ENCODE peak calls at places on chromosomes 6 and 20, in eight cellular contexts. One of them, this sample, is unnamed.
A peak's percentile ranks its signal among the peaks of the same experiment; 100 is the strongest.

GRCh38 chr20:62551408-62552323 is 75.9 kb upstream of the GATA5 start:
- DNase-seq in spleen: no peak
- DNase-seq in fibroblast of the aortic adventitia: no peak
- DNase-seq in stimulated activated CD4-positive, alpha-beta T cell treated with anti-CD3 and anti-CD28 coated beads, Interleukin-4, amount 100 ng/mL, for 24 hours: no peak
- DNase-seq in NCI-H774: no peak
- DNase-seq in AG04450: no peak
- DNase-seq in SJSA1: no peak
- DNase-seq in non-pigmented ciliary epithelial cell: no peak
- DNase-seq in this sample: no peak

GRCh38 chr20:34058831-34059230 is 53.2 kb downstream of the EIF2S2 start:
- DNase-seq in non-pigmented ciliary epithelial cell: no peak
- DNase-seq in fibroblast of the aortic adventitia: no peak
- DNase-seq in spleen: no peak
- DNase-seq in NCI-H774: no peak
- DNase-seq in SJSA1: no peak
- DNase-seq in AG04450: no peak
- DNase-seq in stimulated activated CD4-positive, alpha-beta T cell treated with anti-CD3 and anti-CD28 coated beads, Interleukin-4, amount 100 ng/mL, for 24 hours: no peak
- DNase-seq in this sample: peak; percentile 19

GRCh38 chr6:19552588-19552987 is 284.6 kb upstream of the ID4 start:
- DNase-seq in NCI-H774: no peak
- DNase-seq in AG04450: no peak
- DNase-seq in SJSA1: no peak
- DNase-seq in fibroblast of the aortic adventitia: no peak
- DNase-seq in non-pigmented ciliary epithelial cell: no peak
- DNase-seq in spleen: no peak
- DNase-seq in stimulated activated CD4-positive, alpha-beta T cell treated with anti-CD3 and anti-CD28 coated beads, Interleukin-4, amount 100 ng/mL, for 24 hours: no peak
- DNase-seq in this sample: no peak

GRCh38 chr6:44473870-44474631 is 86.5 kb downstream of the CDC5L start:
- DNase-seq in non-pigmented ciliary epithelial cell: no peak
- DNase-seq in stimulated activated CD4-positive, alpha-beta T cell treated with anti-CD3 and anti-CD28 coated beads, Interleukin-4, amount 100 ng/mL, for 24 hours: no peak
- DNase-seq in AG04450: no peak
- DNase-seq in spleen: no peak
- DNase-seq in SJSA1: no peak
- DNase-seq in fibroblast of the aortic adventitia: no peak
- DNase-seq in NCI-H774: no peak
- DNase-seq in this sample: no peak

GRCh38 chr6:30570760-30571084 is 520 bp upstream of the ABCF1 start:
- DNase-seq in fibroblast of the aortic adventitia: no peak
- DNase-seq in non-pigmented ciliary epithelial cell: no peak
- DNase-seq in NCI-H774: no peak
- DNase-seq in AG04450: no peak
- DNase-seq in spleen: no peak
- DNase-seq in stimulated activated CD4-positive, alpha-beta T cell treated with anti-CD3 and anti-CD28 coated beads, Interleukin-4, amount 100 ng/mL, for 24 hours: no peak
- DNase-seq in SJSA1: no peak
- DNase-seq in this sample: no peak

GRCh38 chr20:43409041-43409913 is 48.4 kb upstream of the SRSF6 start:
- DNase-seq in stimulated activated CD4-positive, alpha-beta T cell treated with anti-CD3 and anti-CD28 coated beads, Interleukin-4, amount 100 ng/mL, for 24 hours: no peak
- DNase-seq in NCI-H774: peak; percentile 19
- DNase-seq in non-pigmented ciliary epithelial cell: no peak
- DNase-seq in spleen: no peak
- DNase-seq in SJSA1: peak; percentile 17
- DNase-seq in AG04450: peak; percentile 8
- DNase-seq in fibroblast of the aortic adventitia: peak; percentile 75
- DNase-seq in this sample: no peak

GRCh38 chr6:35142578-35142977 is 1.4 kb upstream of the TCP11 start:
- DNase-seq in NCI-H774: no peak
- DNase-seq in non-pigmented ciliary epithelial cell: no peak
- DNase-seq in AG04450: no peak
- DNase-seq in SJSA1: no peak
- DNase-seq in spleen: no peak
- DNase-seq in stimulated activated CD4-positive, alpha-beta T cell treated with anti-CD3 and anti-CD28 coated beads, Interleukin-4, amount 100 ng/mL, for 24 hours: no peak
- DNase-seq in fibroblast of the aortic adventitia: peak; percentile 19
- DNase-seq in this sample: no peak

GRCh38 chr6:169843110-169843509 is 91.7 kb downstream of the ERMARD start:
- DNase-seq in NCI-H774: no peak
- DNase-seq in non-pigmented ciliary epithelial cell: no peak
- DNase-seq in SJSA1: no peak
- DNase-seq in AG04450: no peak
- DNase-seq in fibroblast of the aortic adventitia: no peak
- DNase-seq in stimulated activated CD4-positive, alpha-beta T cell treated with anti-CD3 and anti-CD28 coated beads, Interleukin-4, amount 100 ng/mL, for 24 hours: no peak
- DNase-seq in spleen: peak; percentile 48
- DNase-seq in this sample: no peak

GRCh38 chr6:106446287-106446885 is 85.9 kb downstream of the CRYBG1 start:
- DNase-seq in NCI-H774: peak; percentile 77
- DNase-seq in fibroblast of the aortic adventitia: peak; percentile 51
- DNase-seq in stimulated activated CD4-positive, alpha-beta T cell treated with anti-CD3 and anti-CD28 coated beads, Interleukin-4, amount 100 ng/mL, for 24 hours: no peak
- DNase-seq in SJSA1: no peak
- DNase-seq in non-pigmented ciliary epithelial cell: no peak
- DNase-seq in spleen: no peak
- DNase-seq in AG04450: no peak
- DNase-seq in this sample: no peak

GRCh38 chr6:116365743-116366142 is 5.0 kb upstream of the DSE start:
- DNase-seq in SJSA1: no peak
- DNase-seq in NCI-H774: no peak
- DNase-seq in fibroblast of the aortic adventitia: no peak
- DNase-seq in stimulated activated CD4-positive, alpha-beta T cell treated with anti-CD3 and anti-CD28 coated beads, Interleukin-4, amount 100 ng/mL, for 24 hours: no peak
- DNase-seq in AG04450: no peak
- DNase-seq in non-pigmented ciliary epithelial cell: no peak
- DNase-seq in spleen: no peak
- DNase-seq in this sample: no peak

GRCh38 chr6:35497571-35498406 is 910 bp upstream of the TEAD3 start:
- DNase-seq in NCI-H774: no peak
- DNase-seq in AG04450: peak; percentile 68
- DNase-seq in spleen: peak; percentile 86
- DNase-seq in stimulated activated CD4-positive, alpha-beta T cell treated with anti-CD3 and anti-CD28 coated beads, Interleukin-4, amount 100 ng/mL, for 24 hours: peak; percentile 56
- DNase-seq in SJSA1: peak; percentile 67
- DNase-seq in non-pigmented ciliary epithelial cell: no peak
- DNase-seq in fibroblast of the aortic adventitia: peak; percentile 68
- DNase-seq in this sample: no peak

GRCh38 chr20:61567204-61567603 is 315.1 kb downstream of the CDH4 start:
- DNase-seq in fibroblast of the aortic adventitia: no peak
- DNase-seq in NCI-H774: no peak
- DNase-seq in non-pigmented ciliary epithelial cell: no peak
- DNase-seq in spleen: peak; percentile 7
- DNase-seq in AG04450: no peak
- DNase-seq in SJSA1: no peak
- DNase-seq in stimulated activated CD4-positive, alpha-beta T cell treated with anti-CD3 and anti-CD28 coated beads, Interleukin-4, amount 100 ng/mL, for 24 hours: no peak
- DNase-seq in this sample: no peak

GRCh38 chr6:131281471-131282270 is 146.4 kb downstream of the AKAP7 start:
- DNase-seq in fibroblast of the aortic adventitia: no peak
- DNase-seq in AG04450: no peak
- DNase-seq in NCI-H774: no peak
- DNase-seq in SJSA1: no peak
- DNase-seq in non-pigmented ciliary epithelial cell: no peak
- DNase-seq in stimulated activated CD4-positive, alpha-beta T cell treated with anti-CD3 and anti-CD28 coated beads, Interleukin-4, amount 100 ng/mL, for 24 hours: peak; percentile 55
- DNase-seq in spleen: peak; percentile 92
- DNase-seq in this sample: no peak

GRCh38 chr6:8130399-8130798 is 28.1 kb upstream of the EEF1E1 start:
- DNase-seq in SJSA1: no peak
- DNase-seq in spleen: no peak
- DNase-seq in AG04450: no peak
- DNase-seq in non-pigmented ciliary epithelial cell: no peak
- DNase-seq in stimulated activated CD4-positive, alpha-beta T cell treated with anti-CD3 and anti-CD28 coated beads, Interleukin-4, amount 100 ng/mL, for 24 hours: no peak
- DNase-seq in fibroblast of the aortic adventitia: peak; percentile 21
- DNase-seq in NCI-H774: no peak
- DNase-seq in this sample: no peak

GRCh38 chr6:143205170-143205879 is 144.6 kb downstream of the AIG1 start:
- DNase-seq in spleen: no peak
- DNase-seq in non-pigmented ciliary epithelial cell: no peak
- DNase-seq in fibroblast of the aortic adventitia: peak; percentile 27
- DNase-seq in SJSA1: no peak
- DNase-seq in stimulated activated CD4-positive, alpha-beta T cell treated with anti-CD3 and anti-CD28 coated beads, Interleukin-4, amount 100 ng/mL, for 24 hours: no peak
- DNase-seq in NCI-H774: no peak
- DNase-seq in AG04450: no peak
- DNase-seq in this sample: no peak

GRCh38 chr20:7853493-7853892 is 86.8 kb downstream of the HAO1 start:
- DNase-seq in NCI-H774: no peak
- DNase-seq in spleen: no peak
- DNase-seq in fibroblast of the aortic adventitia: no peak
- DNase-seq in SJSA1: no peak
- DNase-seq in non-pigmented ciliary epithelial cell: no peak
- DNase-seq in stimulated activated CD4-positive, alpha-beta T cell treated with anti-CD3 and anti-CD28 coated beads, Interleukin-4, amount 100 ng/mL, for 24 hours: no peak
- DNase-seq in AG04450: no peak
- DNase-seq in this sample: no peak

GRCh38 chr6:61586934-61587537 is 699.0 kb downstream of the KHDRBS2 start:
- DNase-seq in fibroblast of the aortic adventitia: no peak
- DNase-seq in non-pigmented ciliary epithelial cell: no peak
- DNase-seq in spleen: no peak
- DNase-seq in stimulated activated CD4-positive, alpha-beta T cell treated with anti-CD3 and anti-CD28 coated beads, Interleukin-4, amount 100 ng/mL, for 24 hours: no peak
- DNase-seq in SJSA1: no peak
- DNase-seq in AG04450: no peak
- DNase-seq in NCI-H774: no peak
- DNase-seq in this sample: no peak

GRCh38 chr20:6492396-6493055 is 275.0 kb upstream of the BMP2 start:
- DNase-seq in fibroblast of the aortic adventitia: no peak
- DNase-seq in SJSA1: peak; percentile 10
- DNase-seq in spleen: no peak
- DNase-seq in non-pigmented ciliary epithelial cell: peak; percentile 14
- DNase-seq in stimulated activated CD4-positive, alpha-beta T cell treated with anti-CD3 and anti-CD28 coated beads, Interleukin-4, amount 100 ng/mL, for 24 hours: no peak
- DNase-seq in NCI-H774: no peak
- DNase-seq in AG04450: no peak
- DNase-seq in this sample: peak; percentile 41

GRCh38 chr6:162343902-162344226 is 383.7 kb downstream of the PRKN start:
- DNase-seq in SJSA1: no peak
- DNase-seq in AG04450: no peak
- DNase-seq in fibroblast of the aortic adventitia: no peak
- DNase-seq in spleen: no peak
- DNase-seq in non-pigmented ciliary epithelial cell: no peak
- DNase-seq in stimulated activated CD4-positive, alpha-beta T cell treated with anti-CD3 and anti-CD28 coated beads, Interleukin-4, amount 100 ng/mL, for 24 hours: no peak
- DNase-seq in NCI-H774: no peak
- DNase-seq in this sample: no peak

GRCh38 chr20:54083459-54083858 is 13.1 kb upstream of the BCAS1 start:
- DNase-seq in fibroblast of the aortic adventitia: no peak
- DNase-seq in SJSA1: no peak
- DNase-seq in stimulated activated CD4-positive, alpha-beta T cell treated with anti-CD3 and anti-CD28 coated beads, Interleukin-4, amount 100 ng/mL, for 24 hours: no peak
- DNase-seq in NCI-H774: no peak
- DNase-seq in spleen: no peak
- DNase-seq in AG04450: no peak
- DNase-seq in non-pigmented ciliary epithelial cell: no peak
- DNase-seq in this sample: no peak

GRCh38 chr6:16179970-16180431 is 51.1 kb downstream of the MYLIP start:
- DNase-seq in non-pigmented ciliary epithelial cell: no peak
- DNase-seq in SJSA1: no peak
- DNase-seq in spleen: no peak
- DNase-seq in AG04450: no peak
- DNase-seq in NCI-H774: no peak
- DNase-seq in stimulated activated CD4-positive, alpha-beta T cell treated with anti-CD3 and anti-CD28 coated beads, Interleukin-4, amount 100 ng/mL, for 24 hours: peak; percentile 24
- DNase-seq in fibroblast of the aortic adventitia: no peak
- DNase-seq in this sample: no peak

GRCh38 chr20:17108896-17109295 is 117.9 kb upstream of the PCSK2 start:
- DNase-seq in non-pigmented ciliary epithelial cell: no peak
- DNase-seq in stimulated activated CD4-positive, alpha-beta T cell treated with anti-CD3 and anti-CD28 coated beads, Interleukin-4, amount 100 ng/mL, for 24 hours: no peak
- DNase-seq in AG04450: no peak
- DNase-seq in spleen: no peak
- DNase-seq in fibroblast of the aortic adventitia: no peak
- DNase-seq in SJSA1: no peak
- DNase-seq in NCI-H774: no peak
- DNase-seq in this sample: no peak

GRCh38 chr6:169868458-169868857 is 117.0 kb downstream of the ERMARD start:
- DNase-seq in stimulated activated CD4-positive, alpha-beta T cell treated with anti-CD3 and anti-CD28 coated beads, Interleukin-4, amount 100 ng/mL, for 24 hours: peak; percentile 41
- DNase-seq in NCI-H774: no peak
- DNase-seq in AG04450: no peak
- DNase-seq in fibroblast of the aortic adventitia: no peak
- DNase-seq in spleen: peak; percentile 87
- DNase-seq in SJSA1: no peak
- DNase-seq in non-pigmented ciliary epithelial cell: no peak
- DNase-seq in this sample: no peak

GRCh38 chr6:149480502-149481280 is 4.1 kb downstream of the ZC3H12D start:
- DNase-seq in AG04450: no peak
- DNase-seq in stimulated activated CD4-positive, alpha-beta T cell treated with anti-CD3 and anti-CD28 coated beads, Interleukin-4, amount 100 ng/mL, for 24 hours: peak; percentile 55
- DNase-seq in non-pigmented ciliary epithelial cell: no peak
- DNase-seq in SJSA1: no peak
- DNase-seq in fibroblast of the aortic adventitia: no peak
- DNase-seq in spleen: peak; percentile 82
- DNase-seq in NCI-H774: no peak
- DNase-seq in this sample: no peak

GRCh38 chr20:18254615-18255014 is 33.7 kb upstream of the ZNF133 start:
- DNase-seq in SJSA1: no peak
- DNase-seq in stimulated activated CD4-positive, alpha-beta T cell treated with anti-CD3 and anti-CD28 coated beads, Interleukin-4, amount 100 ng/mL, for 24 hours: no peak
- DNase-seq in non-pigmented ciliary epithelial cell: no peak
- DNase-seq in fibroblast of the aortic adventitia: no peak
- DNase-seq in AG04450: no peak
- DNase-seq in NCI-H774: no peak
- DNase-seq in spleen: no peak
- DNase-seq in this sample: no peak

GRCh38 chr6:31558631-31559500 is 11.5 kb downstream of the NFKBIL1 start:
- DNase-seq in AG04450: no peak
- DNase-seq in stimulated activated CD4-positive, alpha-beta T cell treated with anti-CD3 and anti-CD28 coated beads, Interleukin-4, amount 100 ng/mL, for 24 hours: peak; percentile 80
- DNase-seq in non-pigmented ciliary epithelial cell: no peak
- DNase-seq in spleen: peak; percentile 88
- DNase-seq in NCI-H774: no peak
- DNase-seq in fibroblast of the aortic adventitia: peak; percentile 17
- DNase-seq in SJSA1: no peak
- DNase-seq in this sample: no peak

GRCh38 chr6:52640916-52641315 is 30.0 kb upstream of the TMEM14A start:
- DNase-seq in NCI-H774: no peak
- DNase-seq in SJSA1: no peak
- DNase-seq in fibroblast of the aortic adventitia: no peak
- DNase-seq in AG04450: no peak
- DNase-seq in stimulated activated CD4-positive, alpha-beta T cell treated with anti-CD3 and anti-CD28 coated beads, Interleukin-4, amount 100 ng/mL, for 24 hours: no peak
- DNase-seq in non-pigmented ciliary epithelial cell: no peak
- DNase-seq in spleen: no peak
- DNase-seq in this sample: no peak

GRCh38 chr6:50030350-50030749 is 8.6 kb upstream of the DEFB110 start:
- DNase-seq in stimulated activated CD4-positive, alpha-beta T cell treated with anti-CD3 and anti-CD28 coated beads, Interleukin-4, amount 100 ng/mL, for 24 hours: no peak
- DNase-seq in NCI-H774: no peak
- DNase-seq in SJSA1: no peak
- DNase-seq in non-pigmented ciliary epithelial cell: no peak
- DNase-seq in fibroblast of the aortic adventitia: no peak
- DNase-seq in AG04450: no peak
- DNase-seq in spleen: peak; percentile 49
- DNase-seq in this sample: no peak

GRCh38 chr6:11232968-11233626 is 629 bp upstream of the NEDD9 start:
- DNase-seq in fibroblast of the aortic adventitia: no peak
- DNase-seq in NCI-H774: no peak
- DNase-seq in spleen: no peak
- DNase-seq in stimulated activated CD4-positive, alpha-beta T cell treated with anti-CD3 and anti-CD28 coated beads, Interleukin-4, amount 100 ng/mL, for 24 hours: no peak
- DNase-seq in non-pigmented ciliary epithelial cell: no peak
- DNase-seq in SJSA1: no peak
- DNase-seq in AG04450: no peak
- DNase-seq in this sample: no peak

GRCh38 chr6:36839819-36840379 is 655 bp upstream of the CPNE5 start:
- DNase-seq in non-pigmented ciliary epithelial cell: no peak
- DNase-seq in spleen: peak; percentile 76
- DNase-seq in AG04450: no peak
- DNase-seq in stimulated activated CD4-positive, alpha-beta T cell treated with anti-CD3 and anti-CD28 coated beads, Interleukin-4, amount 100 ng/mL, for 24 hours: peak; percentile 26
- DNase-seq in SJSA1: no peak
- DNase-seq in fibroblast of the aortic adventitia: peak; percentile 16
- DNase-seq in NCI-H774: no peak
- DNase-seq in this sample: no peak